ENCODE peak calls at places on chromosomes 12 and 14, in nine cellular contexts. One of them, this sample, is unnamed.

GRCh38 chr12:20695232-20695631 is at the start of gene SLCO1C1:
- DNase-seq in HepG2: no peak
- DNase-seq in upper lobe of left lung: no peak
- DNase-seq in CD8-positive, alpha-beta T cell: no peak
- DNase-seq in A549: no peak
- DNase-seq in tibial artery: no peak
- DNase-seq in left ventricle myocardium inferior: no peak
- DNase-seq in K562: no peak
- DNase-seq in upper lobe of right lung: no peak
- DNase-seq in this sample: no peak

GRCh38 chr14:39398382-39398781 is 33.9 kb downstream of the FBXO33 start:
- DNase-seq in A549: no peak
- DNase-seq in HepG2: no peak
- DNase-seq in upper lobe of right lung: no peak
- DNase-seq in tibial artery: no peak
- DNase-seq in K562: no peak
- DNase-seq in upper lobe of left lung: no peak
- DNase-seq in CD8-positive, alpha-beta T cell: no peak
- DNase-seq in left ventricle myocardium inferior: no peak
- DNase-seq in this sample: no peak

GRCh38 chr12:39127401-39127800 is 222.0 kb upstream of the CPNE8 start:
- DNase-seq in tibial artery: no peak
- DNase-seq in A549: peak; percentile 75
- DNase-seq in HepG2: peak; percentile 3
- DNase-seq in left ventricle myocardium inferior: no peak
- DNase-seq in CD8-positive, alpha-beta T cell: no peak
- DNase-seq in upper lobe of left lung: no peak
- DNase-seq in upper lobe of right lung: no peak
- DNase-seq in K562: no peak
- DNase-seq in this sample: no peak

GRCh38 chr14:75170797-75171196 is 5.6 kb downstream of the TMED10 start:
- DNase-seq in K562: no peak
- DNase-seq in upper lobe of left lung: no peak
- DNase-seq in upper lobe of right lung: no peak
- DNase-seq in HepG2: no peak
- DNase-seq in A549: no peak
- DNase-seq in tibial artery: no peak
- DNase-seq in CD8-positive, alpha-beta T cell: no peak
- DNase-seq in left ventricle myocardium inferior: no peak
- DNase-seq in this sample: no peak

GRCh38 chr12:32400866-32401265 is 1.5 kb downstream of the FGD4 start:
- DNase-seq in tibial artery: no peak
- DNase-seq in upper lobe of right lung: no peak
- DNase-seq in left ventricle myocardium inferior: no peak
- DNase-seq in upper lobe of left lung: no peak
- DNase-seq in HepG2: no peak
- DNase-seq in CD8-positive, alpha-beta T cell: no peak
- DNase-seq in A549: no peak
- DNase-seq in K562: no peak
- DNase-seq in this sample: no peak

GRCh38 chr12:38838211-38838850 is 67.1 kb downstream of the CPNE8 start:
- DNase-seq in upper lobe of left lung: no peak
- DNase-seq in HepG2: no peak
- DNase-seq in left ventricle myocardium inferior: no peak
- DNase-seq in upper lobe of right lung: no peak
- DNase-seq in tibial artery: no peak
- DNase-seq in K562: no peak
- DNase-seq in A549: no peak
- DNase-seq in CD8-positive, alpha-beta T cell: no peak
- DNase-seq in this sample: no peak

GRCh38 chr14:68245146-68246073 is 425.8 kb downstream of the RAD51B start:
- DNase-seq in K562: peak; percentile 14
- DNase-seq in HepG2: no peak
- DNase-seq in upper lobe of left lung: no peak
- DNase-seq in A549: no peak
- DNase-seq in left ventricle myocardium inferior: no peak
- DNase-seq in tibial artery: no peak
- DNase-seq in CD8-positive, alpha-beta T cell: no peak
- DNase-seq in upper lobe of right lung: no peak
- DNase-seq in this sample: no peak

GRCh38 chr14:34018125-34018524 is 67.3 kb upstream of the EGLN3 start:
- DNase-seq in left ventricle myocardium inferior: no peak
- DNase-seq in A549: no peak
- DNase-seq in K562: no peak
- DNase-seq in HepG2: no peak
- DNase-seq in CD8-positive, alpha-beta T cell: no peak
- DNase-seq in tibial artery: no peak
- DNase-seq in upper lobe of right lung: no peak
- DNase-seq in upper lobe of left lung: no peak
- DNase-seq in this sample: no peak

GRCh38 chr12:117671734-117672133 is 297.1 kb downstream of the KSR2 start:
- DNase-seq in K562: peak; percentile 79
- DNase-seq in left ventricle myocardium inferior: peak; percentile 17
- DNase-seq in A549: peak; percentile 73
- DNase-seq in CD8-positive, alpha-beta T cell: no peak
- DNase-seq in upper lobe of right lung: no peak
- DNase-seq in tibial artery: no peak
- DNase-seq in HepG2: peak; percentile 5
- DNase-seq in upper lobe of left lung: no peak
- DNase-seq in this sample: no peak

GRCh38 chr14:48251290-48251689 is 575.9 kb upstream of the MDGA2 start:
- DNase-seq in upper lobe of right lung: no peak
- DNase-seq in tibial artery: no peak
- DNase-seq in upper lobe of left lung: no peak
- DNase-seq in CD8-positive, alpha-beta T cell: no peak
- DNase-seq in K562: no peak
- DNase-seq in left ventricle myocardium inferior: no peak
- DNase-seq in A549: no peak
- DNase-seq in HepG2: no peak
- DNase-seq in this sample: no peak

GRCh38 chr12:22409071-22409951 is 74.8 kb upstream of the ST8SIA1 start:
- DNase-seq in tibial artery: no peak
- DNase-seq in A549: no peak
- DNase-seq in K562: no peak
- DNase-seq in HepG2: no peak
- DNase-seq in upper lobe of right lung: no peak
- DNase-seq in left ventricle myocardium inferior: no peak
- DNase-seq in upper lobe of left lung: no peak
- DNase-seq in CD8-positive, alpha-beta T cell: peak; percentile 68
- DNase-seq in this sample: no peak

GRCh38 chr12:94618995-94619695 is 31.2 kb downstream of the TMCC3 start:
- DNase-seq in A549: peak; percentile 27
- DNase-seq in tibial artery: no peak
- DNase-seq in left ventricle myocardium inferior: no peak
- DNase-seq in upper lobe of left lung: no peak
- DNase-seq in K562: no peak
- DNase-seq in upper lobe of right lung: no peak
- DNase-seq in HepG2: no peak
- DNase-seq in CD8-positive, alpha-beta T cell: no peak
- DNase-seq in this sample: no peak

GRCh38 chr12:131910302-131911110 is 16.1 kb downstream of the ULK1 start:
- DNase-seq in HepG2: no peak
- DNase-seq in upper lobe of right lung: no peak
- DNase-seq in K562: no peak
- DNase-seq in A549: no peak
- DNase-seq in upper lobe of left lung: no peak
- DNase-seq in left ventricle myocardium inferior: no peak
- DNase-seq in CD8-positive, alpha-beta T cell: no peak
- DNase-seq in tibial artery: no peak
- DNase-seq in this sample: no peak

GRCh38 chr14:33273978-33274377 is 335.3 kb downstream of the NPAS3 start:
- DNase-seq in HepG2: no peak
- DNase-seq in K562: no peak
- DNase-seq in CD8-positive, alpha-beta T cell: no peak
- DNase-seq in left ventricle myocardium inferior: no peak
- DNase-seq in upper lobe of left lung: no peak
- DNase-seq in tibial artery: no peak
- DNase-seq in A549: no peak
- DNase-seq in upper lobe of right lung: no peak
- DNase-seq in this sample: no peak

GRCh38 chr12:46372852-46373302 is 304 bp upstream of the SLC38A2 start:
- DNase-seq in tibial artery: no peak
- DNase-seq in A549: no peak
- DNase-seq in HepG2: no peak
- DNase-seq in upper lobe of left lung: no peak
- DNase-seq in left ventricle myocardium inferior: no peak
- DNase-seq in K562: peak; percentile 96
- DNase-seq in upper lobe of right lung: no peak
- DNase-seq in CD8-positive, alpha-beta T cell: no peak
- DNase-seq in this sample: peak; percentile 97

GRCh38 chr12:118432812-118433540 is 56.6 kb downstream of the SUDS3 start:
- DNase-seq in HepG2: peak; percentile 9
- DNase-seq in upper lobe of right lung: no peak
- DNase-seq in left ventricle myocardium inferior: no peak
- DNase-seq in tibial artery: no peak
- DNase-seq in upper lobe of left lung: no peak
- DNase-seq in A549: peak; percentile 64
- DNase-seq in CD8-positive, alpha-beta T cell: no peak
- DNase-seq in K562: no peak
- DNase-seq in this sample: no peak

GRCh38 chr12:25382311-25383106 is 131.8 kb upstream of the KRAS start:
- DNase-seq in HepG2: no peak
- DNase-seq in tibial artery: no peak
- DNase-seq in left ventricle myocardium inferior: no peak
- DNase-seq in upper lobe of left lung: no peak
- DNase-seq in A549: no peak
- DNase-seq in CD8-positive, alpha-beta T cell: no peak
- DNase-seq in upper lobe of right lung: no peak
- DNase-seq in K562: no peak
- DNase-seq in this sample: no peak

GRCh38 chr12:53207042-53207441 is at the start of gene ITGB7:
- DNase-seq in upper lobe of right lung: no peak
- DNase-seq in tibial artery: no peak
- DNase-seq in CD8-positive, alpha-beta T cell: peak; percentile 87
- DNase-seq in HepG2: no peak
- DNase-seq in K562: peak; percentile 68
- DNase-seq in left ventricle myocardium inferior: no peak
- DNase-seq in A549: no peak
- DNase-seq in upper lobe of left lung: peak; percentile 47
- DNase-seq in this sample: no peak

GRCh38 chr14:72377016-72377415 is 444.8 kb downstream of the RGS6 start:
- DNase-seq in K562: no peak
- DNase-seq in tibial artery: no peak
- DNase-seq in upper lobe of right lung: no peak
- DNase-seq in upper lobe of left lung: no peak
- DNase-seq in left ventricle myocardium inferior: no peak
- DNase-seq in A549: no peak
- DNase-seq in HepG2: no peak
- DNase-seq in CD8-positive, alpha-beta T cell: no peak
- DNase-seq in this sample: no peak

GRCh38 chr12:124002654-124003053 is 29.6 kb downstream of the ZNF664 start:
- DNase-seq in upper lobe of left lung: no peak
- DNase-seq in CD8-positive, alpha-beta T cell: no peak
- DNase-seq in left ventricle myocardium inferior: no peak
- DNase-seq in K562: no peak
- DNase-seq in tibial artery: no peak
- DNase-seq in A549: no peak
- DNase-seq in HepG2: no peak
- DNase-seq in upper lobe of right lung: no peak
- DNase-seq in this sample: no peak
- H3K27ac ChIP-seq in upper lobe of left lung: no peak overlapping the region
- H3K27ac ChIP-seq in CD8-positive, alpha-beta T cell: no peak overlapping the region
- H3K27ac ChIP-seq in left ventricle myocardium inferior: no peak overlapping the region
- H3K27ac ChIP-seq in K562: no peak overlapping the region
- H3K27ac ChIP-seq in tibial artery: no peak overlapping the region
- H3K27ac ChIP-seq in A549: no peak overlapping the region
- H3K27ac ChIP-seq in HepG2: no peak overlapping the region
- H3K27ac ChIP-seq in upper lobe of right lung: no peak overlapping the region
- H3K27ac ChIP-seq in this sample: peak overlapping the region; percentile 63

GRCh38 chr14:100261621-100262020 is 22.7 kb downstream of the YY1 start:
- DNase-seq in HepG2: no peak
- DNase-seq in left ventricle myocardium inferior: no peak
- DNase-seq in A549: no peak
- DNase-seq in CD8-positive, alpha-beta T cell: no peak
- DNase-seq in upper lobe of left lung: no peak
- DNase-seq in tibial artery: no peak
- DNase-seq in upper lobe of right lung: no peak
- DNase-seq in K562: no peak
- DNase-seq in this sample: no peak

GRCh38 chr14:100268591-100269207 is 29.8 kb downstream of the YY1 start:
- DNase-seq in upper lobe of left lung: no peak
- DNase-seq in CD8-positive, alpha-beta T cell: no peak
- DNase-seq in K562: no peak
- DNase-seq in A549: no peak
- DNase-seq in upper lobe of right lung: no peak
- DNase-seq in left ventricle myocardium inferior: no peak
- DNase-seq in tibial artery: no peak
- DNase-seq in HepG2: peak; percentile 41
- DNase-seq in this sample: no peak

GRCh38 chr14:100262545-100262944 is 23.6 kb downstream of the YY1 start:
- DNase-seq in A549: no peak
- DNase-seq in upper lobe of right lung: no peak
- DNase-seq in HepG2: no peak
- DNase-seq in left ventricle myocardium inferior: no peak
- DNase-seq in upper lobe of left lung: no peak
- DNase-seq in K562: no peak
- DNase-seq in CD8-positive, alpha-beta T cell: no peak
- DNase-seq in tibial artery: no peak
- DNase-seq in this sample: no peak

GRCh38 chr14:100267990-100268389 is 29.0 kb downstream of the YY1 start:
- DNase-seq in tibial artery: no peak
- DNase-seq in K562: no peak
- DNase-seq in HepG2: no peak
- DNase-seq in upper lobe of right lung: no peak
- DNase-seq in CD8-positive, alpha-beta T cell: no peak
- DNase-seq in left ventricle myocardium inferior: no peak
- DNase-seq in A549: no peak
- DNase-seq in upper lobe of left lung: no peak
- DNase-seq in this sample: no peak

GRCh38 chr14:100263141-100263540 is 24.2 kb downstream of the YY1 start:
- DNase-seq in K562: no peak
- DNase-seq in upper lobe of right lung: no peak
- DNase-seq in CD8-positive, alpha-beta T cell: no peak
- DNase-seq in A549: no peak
- DNase-seq in upper lobe of left lung: no peak
- DNase-seq in left ventricle myocardium inferior: no peak
- DNase-seq in HepG2: no peak
- DNase-seq in tibial artery: no peak
- DNase-seq in this sample: no peak
- H3K4me1 ChIP-seq in K562: no peaks in the 10 kb centered on the region
- H3K4me1 ChIP-seq in upper lobe of right lung: peaks cover 41% of the 10 kb centered on the region
- H3K4me1 ChIP-seq in CD8-positive, alpha-beta T cell: peaks cover 56% of the 10 kb centered on the region
- H3K4me1 ChIP-seq in A549: no peaks in the 10 kb centered on the region
- H3K4me1 ChIP-seq in upper lobe of left lung: peaks cover 30% of the 10 kb centered on the region
- H3K4me1 ChIP-seq in left ventricle myocardium inferior: peaks cover 53% of the 10 kb centered on the region
- H3K4me1 ChIP-seq in HepG2: peaks cover 27% of the 10 kb centered on the region
- H3K4me1 ChIP-seq in tibial artery: peaks cover 64% of the 10 kb centered on the region
- H3K4me1 ChIP-seq in this sample: peaks cover 56% of the 10 kb centered on the region

GRCh38 chr12:64752833-64753238 is 6.4 kb downstream of the GNS start:
- DNase-seq in CD8-positive, alpha-beta T cell: no peak
- DNase-seq in A549: no peak
- DNase-seq in K562: no peak
- DNase-seq in upper lobe of left lung: no peak
- DNase-seq in tibial artery: no peak
- DNase-seq in upper lobe of right lung: no peak
- DNase-seq in HepG2: no peak
- DNase-seq in left ventricle myocardium inferior: no peak
- DNase-seq in this sample: no peak
- H3K27ac ChIP-seq in CD8-positive, alpha-beta T cell: no peak overlapping the region
- H3K27ac ChIP-seq in A549: no peak overlapping the region
- H3K27ac ChIP-seq in K562: no peak overlapping the region
- H3K27ac ChIP-seq in upper lobe of left lung: no peak overlapping the region
- H3K27ac ChIP-seq in tibial artery: no peak overlapping the region
- H3K27ac ChIP-seq in upper lobe of right lung: no peak overlapping the region
- H3K27ac ChIP-seq in HepG2: no peak overlapping the region
- H3K27ac ChIP-seq in left ventricle myocardium inferior: peak overlapping the region; percentile 63
- H3K27ac ChIP-seq in this sample: no peak overlapping the region

GRCh38 chr14:92511472-92512247 is 1.9 kb upstream of the RIN3 start:
- DNase-seq in left ventricle myocardium inferior: no peak
- DNase-seq in upper lobe of left lung: no peak
- DNase-seq in HepG2: no peak
- DNase-seq in A549: peak; percentile 92
- DNase-seq in upper lobe of right lung: no peak
- DNase-seq in CD8-positive, alpha-beta T cell: no peak
- DNase-seq in K562: no peak
- DNase-seq in tibial artery: no peak
- DNase-seq in this sample: no peak
- H3K4me1 ChIP-seq in left ventricle myocardium inferior: peaks cover 55% of the 10 kb centered on the region
- H3K4me1 ChIP-seq in upper lobe of left lung: peaks cover 46% of the 10 kb centered on the region
- H3K4me1 ChIP-seq in HepG2: peaks cover 41% of the 10 kb centered on the region
- H3K4me1 ChIP-seq in A549: peaks cover 45% of the 10 kb centered on the region
- H3K4me1 ChIP-seq in upper lobe of right lung: peaks cover 38% of the 10 kb centered on the region
- H3K4me1 ChIP-seq in CD8-positive, alpha-beta T cell: peaks cover 43% of the 10 kb centered on the region
- H3K4me1 ChIP-seq in K562: no peaks in the 10 kb centered on the region
- H3K4me1 ChIP-seq in tibial artery: peaks cover 35% of the 10 kb centered on the region
- H3K4me1 ChIP-seq in this sample: peaks cover 27% of the 10 kb centered on the region